ENCODE peak calls at places on chromosomes 4 and X, in seven cellular contexts. Y is H7, P is fibroblast of mammary gland, H is colonic mucosa, N is stomach, Z is T follicular helper cell, S is left ventricle myocardium inferior. M is an unnamed sample.

GRCh38 chr4:156261230-156261629 is 307.6 kb upstream of the CTSO start:
- DNase-seq in Y (no peak), Z (no peak), N (no peak), P (no peak), H (no peak), S (no peak), M (no peak)

GRCh38 chrX:124726881-124727280 is 380.5 kb downstream of the SH2D1A start:
- DNase-seq in N (no peak), P (no peak), Z (no peak), Y (no peak), S (no peak), H (no peak), M (no peak)

GRCh38 chr4:126701756-126702155 is 931.0 kb upstream of the INTU start:
- DNase-seq in P (peak), S (peak), H (no peak), Y (no peak), N (no peak), Z (no peak), M (no peak)

GRCh38 chr4:79917246-79917645 is 155.8 kb downstream of the ANTXR2 start:
- DNase-seq in N (peak), Z (peak), H (peak), P (peak), Y (no peak), S (no peak), M (peak)

GRCh38 chrX:23699636-23700194 is 32.4 kb downstream of the PRDX4 start:
- DNase-seq in N (no peak), Z (no peak), P (peak), S (no peak), H (peak), Y (peak), M (no peak)

GRCh38 chr4:155738548-155738947 is 20.3 kb upstream of the GUCY1B1 start:
- DNase-seq in N (no peak), S (no peak), Z (no peak), H (no peak), P (peak), Y (no peak), M (no peak)

GRCh38 chr4:17324431-17324830 is 187.5 kb downstream of the QDPR start:
- DNase-seq in P (peak), H (peak), S (no peak), Y (peak), N (no peak), Z (peak), M (peak)

GRCh38 chrX:1292581-1293310 is 24.1 kb downstream of the CSF2RA start:
- DNase-seq in H (no peak), P (no peak), Z (no peak), Y (no peak), S (no peak), N (no peak), M (no peak)

GRCh38 chrX:119488749-119489148 is 20.5 kb downstream of the SLC25A5 start:
- DNase-seq in Z (peak), H (peak), N (peak), Y (peak), S (no peak), P (peak), M (no peak)

GRCh38 chr4:185656467-185656890 is 121.2 kb upstream of the PDLIM3 start:
- DNase-seq in S (peak), N (peak), H (no peak), P (peak), Z (no peak), Y (peak), M (no peak)

GRCh38 chr4:2462218-2462991 is 6.5 kb upstream of the RNF4 start:
- DNase-seq in Z (peak), N (peak), S (peak), Y (peak), P (peak), H (peak), M (peak)

GRCh38 chr4:165803005-165803404 is 70.0 kb upstream of the TLL1 start:
- DNase-seq in P (no peak), N (no peak), H (no peak), Z (no peak), S (no peak), Y (no peak), M (no peak)

GRCh38 chrX:15493118-15494082 is at the start of gene PIR:
- DNase-seq in Z (peak), H (peak), S (peak), N (peak), Y (peak), P (peak), M (peak)

GRCh38 chr4:110049951-110050925 is 137.6 kb downstream of the EGF start:
- DNase-seq in Y (peak), N (peak), P (peak), S (no peak), Z (peak), H (peak), M (peak)

GRCh38 chr4:184768296-184768695 is 34.4 kb upstream of the CENPU start:
- DNase-seq in S (no peak), N (no peak), P (peak), H (no peak), Z (no peak), Y (no peak), M (no peak)

GRCh38 chr4:23930750-23931488 is 41.1 kb upstream of the PPARGC1A start:
- DNase-seq in Y (no peak), H (peak), N (peak), Z (no peak), P (peak), S (peak), M (peak)